ENCODE peak calls at places on chromosomes 7 and 10, in five cellular contexts. One of them, this sample, is unnamed.

GRCh38 chr10:132296671-132297443 is 10.9 kb downstream of the STK32C start:
- DNase-seq in WTC11: no peak
- DNase-seq in A549: no peak
- DNase-seq in heart left ventricle: peak
- DNase-seq in spleen: peak
- DNase-seq in this sample: no peak

GRCh38 chr10:97736902-97737769 is at the start of gene ZFYVE27:
- DNase-seq in WTC11: peak
- DNase-seq in A549: peak
- DNase-seq in heart left ventricle: peak
- DNase-seq in spleen: peak
- DNase-seq in this sample: peak

GRCh38 chr10:97814996-97815395 is 34.6 kb upstream of the GOLGA7B start:
- DNase-seq in WTC11: no peak
- DNase-seq in A549: no peak
- DNase-seq in heart left ventricle: no peak
- DNase-seq in spleen: no peak
- DNase-seq in this sample: no peak

GRCh38 chr7:138324905-138325304 is 135.2 kb upstream of the TRIM24 start:
- DNase-seq in WTC11: no peak
- DNase-seq in A549: no peak
- DNase-seq in heart left ventricle: no peak
- DNase-seq in spleen: no peak
- DNase-seq in this sample: no peak

GRCh38 chr7:74217455-74218342 is 7.9 kb downstream of the LAT2 start:
- DNase-seq in WTC11: no peak
- DNase-seq in A549: no peak
- DNase-seq in heart left ventricle: no peak
- DNase-seq in spleen: peak
- DNase-seq in this sample: no peak

GRCh38 chr10:102801978-102802377 is 35.2 kb downstream of the CYP17A1 start:
- DNase-seq in WTC11: no peak
- DNase-seq in A549: no peak
- DNase-seq in heart left ventricle: no peak
- DNase-seq in spleen: no peak
- DNase-seq in this sample: no peak

GRCh38 chr10:105691811-105692210 is 1050.7 kb downstream of the SORCS3 start:
- DNase-seq in WTC11: peak
- DNase-seq in A549: no peak
- DNase-seq in heart left ventricle: no peak
- DNase-seq in spleen: no peak
- DNase-seq in this sample: peak

GRCh38 chr7:11570922-11571550 is 261.0 kb downstream of the THSD7A start:
- DNase-seq in WTC11: no peak
- DNase-seq in A549: peak
- DNase-seq in heart left ventricle: no peak
- DNase-seq in spleen: no peak
- DNase-seq in this sample: no peak

GRCh38 chr10:121182219-121182618 is 331.1 kb downstream of the WDR11 start:
- DNase-seq in WTC11: no peak
- DNase-seq in A549: no peak
- DNase-seq in heart left ventricle: no peak
- DNase-seq in spleen: no peak
- DNase-seq in this sample: no peak

GRCh38 chr10:116470768-116471415 is 43.2 kb downstream of the PNLIPRP3 start:
- DNase-seq in WTC11: peak
- DNase-seq in A549: peak
- DNase-seq in heart left ventricle: no peak
- DNase-seq in spleen: no peak
- DNase-seq in this sample: peak

GRCh38 chr10:15704581-15704968 is 15.1 kb downstream of the ITGA8 start:
- DNase-seq in WTC11: no peak
- DNase-seq in A549: no peak
- DNase-seq in heart left ventricle: no peak
- DNase-seq in spleen: no peak
- DNase-seq in this sample: no peak

GRCh38 chr10:76114556-76114955 is 683.1 kb downstream of the LRMDA start:
- DNase-seq in WTC11: no peak
- DNase-seq in A549: no peak
- DNase-seq in heart left ventricle: no peak
- DNase-seq in spleen: no peak
- DNase-seq in this sample: no peak

GRCh38 chr7:29808075-29808786 is 1.9 kb downstream of the WIPF3 start:
- DNase-seq in WTC11: no peak
- DNase-seq in A549: no peak
- DNase-seq in heart left ventricle: no peak
- DNase-seq in spleen: no peak
- DNase-seq in this sample: no peak

GRCh38 chr7:92133133-92133736 is 1.0 kb downstream of the CYP51A1 start:
- DNase-seq in WTC11: no peak
- DNase-seq in A549: no peak
- DNase-seq in heart left ventricle: no peak
- DNase-seq in spleen: no peak
- DNase-seq in this sample: no peak

GRCh38 chr7:55191926-55192692 is 173.0 kb upstream of the LANCL2 start:
- DNase-seq in WTC11: no peak
- DNase-seq in A549: no peak
- DNase-seq in heart left ventricle: no peak
- DNase-seq in spleen: no peak
- DNase-seq in this sample: no peak

GRCh38 chr10:103021897-103022286 is 103.8 kb downstream of the CNNM2 start:
- DNase-seq in WTC11: no peak
- DNase-seq in A549: peak
- DNase-seq in heart left ventricle: no peak
- DNase-seq in spleen: no peak
- DNase-seq in this sample: no peak

GRCh38 chr7:89334785-89335184 is 539.2 kb upstream of the TEX47 start:
- DNase-seq in WTC11: no peak
- DNase-seq in A549: no peak
- DNase-seq in heart left ventricle: no peak
- DNase-seq in spleen: no peak
- DNase-seq in this sample: no peak

GRCh38 chr7:137266764-137267163 is 76.8 kb downstream of the PTN start:
- DNase-seq in WTC11: no peak
- DNase-seq in A549: no peak
- DNase-seq in heart left ventricle: no peak
- DNase-seq in spleen: no peak
- DNase-seq in this sample: no peak

GRCh38 chr10:120634629-120635028 is 177.6 kb downstream of the PLPP4 start:
- DNase-seq in WTC11: peak
- DNase-seq in A549: no peak
- DNase-seq in heart left ventricle: no peak
- DNase-seq in spleen: no peak
- DNase-seq in this sample: no peak

GRCh38 chr7:157495177-157495553 is 158.4 kb downstream of the DNAJB6 start:
- DNase-seq in WTC11: no peak
- DNase-seq in A549: no peak
- DNase-seq in heart left ventricle: no peak
- DNase-seq in spleen: no peak
- DNase-seq in this sample: no peak

GRCh38 chr10:13847201-13847631 is 260.5 kb downstream of the PRPF18 start:
- DNase-seq in WTC11: peak
- DNase-seq in A549: no peak
- DNase-seq in heart left ventricle: no peak
- DNase-seq in spleen: no peak
- DNase-seq in this sample: no peak

GRCh38 chr7:23356726-23357125 is 57.6 kb downstream of the MALSU1 start:
- DNase-seq in WTC11: no peak
- DNase-seq in A549: no peak
- DNase-seq in heart left ventricle: no peak
- DNase-seq in spleen: no peak
- DNase-seq in this sample: no peak

GRCh38 chr7:1418505-1419309 is 40.6 kb downstream of the MICALL2 start:
- DNase-seq in WTC11: peak
- DNase-seq in A549: peak
- DNase-seq in heart left ventricle: no peak
- DNase-seq in spleen: no peak
- DNase-seq in this sample: no peak

GRCh38 chr7:131556055-131556911 is at the start of gene PODXL:
- DNase-seq in WTC11: peak
- DNase-seq in A549: peak
- DNase-seq in heart left ventricle: peak
- DNase-seq in spleen: peak
- DNase-seq in this sample: peak

GRCh38 chr7:110001254-110001938 is 1089.5 kb upstream of the LRRN3 start:
- DNase-seq in WTC11: no peak
- DNase-seq in A549: no peak
- DNase-seq in heart left ventricle: no peak
- DNase-seq in spleen: no peak
- DNase-seq in this sample: no peak

GRCh38 chr10:21100871-21101514 is 203.9 kb upstream of the NEBL start:
- DNase-seq in WTC11: no peak
- DNase-seq in A549: no peak
- DNase-seq in heart left ventricle: no peak
- DNase-seq in spleen: no peak
- DNase-seq in this sample: no peak

GRCh38 chr10:122474145-122474739 is 12.9 kb downstream of the HTRA1 start:
- DNase-seq in WTC11: no peak
- DNase-seq in A549: no peak
- DNase-seq in heart left ventricle: peak
- DNase-seq in spleen: no peak
- DNase-seq in this sample: peak

GRCh38 chr7:42104231-42104630 is 132.8 kb downstream of the GLI3 start:
- DNase-seq in WTC11: no peak
- DNase-seq in A549: no peak
- DNase-seq in heart left ventricle: no peak
- DNase-seq in spleen: no peak
- DNase-seq in this sample: no peak

GRCh38 chr7:4739528-4739992 is 35.9 kb upstream of the AP5Z1 start:
- DNase-seq in WTC11: no peak
- DNase-seq in A549: peak
- DNase-seq in heart left ventricle: peak
- DNase-seq in spleen: no peak
- DNase-seq in this sample: no peak

GRCh38 chr7:21949522-21949921 is 3.8 kb upstream of the CDCA7L start:
- DNase-seq in WTC11: no peak
- DNase-seq in A549: no peak
- DNase-seq in heart left ventricle: no peak
- DNase-seq in spleen: no peak
- DNase-seq in this sample: no peak

DNA sequence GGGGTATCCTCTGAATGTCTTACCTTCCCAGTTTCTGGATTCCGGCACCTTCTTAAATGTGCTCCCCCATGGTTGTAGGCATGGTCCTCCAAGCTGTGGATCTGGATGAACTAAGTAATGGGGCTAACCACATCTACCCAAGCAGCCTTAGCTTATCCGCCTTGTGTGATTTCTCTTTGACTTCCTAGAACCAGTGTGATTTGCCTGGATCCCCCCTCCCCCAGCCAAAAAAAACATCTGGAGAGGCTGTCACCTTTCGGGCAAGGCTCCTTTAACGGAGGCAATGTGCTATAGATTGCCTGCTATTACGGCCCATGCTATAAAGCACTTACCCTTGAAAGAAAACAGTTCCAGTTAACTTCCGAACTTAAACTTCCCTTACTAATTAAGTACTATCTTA is 33.9 kb downstream of the C1GALT1 start:
- DNase-seq in WTC11: no peak
- DNase-seq in A549: no peak
- DNase-seq in heart left ventricle: no peak
- DNase-seq in spleen: no peak
- DNase-seq in this sample: no peak
- TF ChIP-seq CTCF in WTC11: no peak
- TF ChIP-seq CTCF in A549: no peak
- TF ChIP-seq CTCF in heart left ventricle: no peak
- TF ChIP-seq CTCF in spleen: no peak
- TF ChIP-seq CTCF in this sample: no peak

DNA sequence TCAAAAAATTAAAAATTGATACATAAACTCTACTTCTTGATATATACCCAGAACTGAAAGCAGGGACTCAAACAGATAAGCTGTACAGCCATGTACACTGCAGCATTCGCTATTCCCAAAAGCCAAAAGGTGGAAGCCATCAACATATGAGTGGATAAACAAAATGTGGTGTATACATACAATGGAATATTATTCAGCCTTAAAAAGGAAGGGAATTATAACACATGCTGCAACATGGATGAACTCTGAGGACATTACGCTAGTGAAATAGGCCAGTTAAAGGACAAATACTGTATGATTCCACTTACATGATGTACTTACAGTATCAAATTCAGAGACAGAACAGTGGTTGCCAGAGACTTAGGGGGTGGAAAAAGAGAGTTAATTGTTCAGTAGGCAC is 8.1 kb downstream of the TMEM209 start:
- DNase-seq in WTC11: no peak
- DNase-seq in A549: no peak
- DNase-seq in heart left ventricle: no peak
- DNase-seq in spleen: no peak
- DNase-seq in this sample: no peak
- TF ChIP-seq CTCF in WTC11: no peak
- TF ChIP-seq CTCF in A549: no peak
- TF ChIP-seq CTCF in heart left ventricle: no peak
- TF ChIP-seq CTCF in spleen: no peak
- TF ChIP-seq CTCF in this sample: no peak

DNA sequence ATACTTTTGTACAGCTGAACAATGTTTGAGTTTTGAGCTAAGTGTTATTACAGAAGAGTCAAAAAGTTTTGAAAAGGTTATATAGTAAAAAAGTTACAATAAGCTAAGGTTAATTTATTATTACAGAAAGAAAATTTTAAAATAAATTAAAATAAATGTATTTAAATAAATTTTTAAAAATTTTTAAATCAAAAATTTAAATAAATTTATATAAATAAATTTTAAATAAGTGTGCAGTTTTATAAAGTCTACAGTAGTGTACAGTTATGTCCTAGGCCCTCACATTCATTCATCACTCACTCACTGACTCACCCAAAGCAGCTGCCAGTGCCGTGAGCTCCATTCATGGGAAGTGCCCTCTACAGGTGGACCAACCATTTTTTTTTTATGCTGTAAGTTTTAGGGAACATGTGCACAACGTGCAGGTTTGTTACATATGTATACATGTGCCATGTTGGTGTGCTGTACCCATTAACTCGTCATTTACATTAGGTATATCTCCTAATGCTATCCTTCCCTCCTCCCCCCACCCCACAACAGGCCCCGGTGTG is 462.9 kb upstream of the ZMIZ1 start:
- DNase-seq in WTC11: no peak
- DNase-seq in A549: peak
- DNase-seq in heart left ventricle: no peak
- DNase-seq in spleen: no peak
- DNase-seq in this sample: no peak
- TF ChIP-seq CTCF in WTC11: no peak
- TF ChIP-seq CTCF in A549: peak
- TF ChIP-seq CTCF in heart left ventricle: no peak
- TF ChIP-seq CTCF in spleen: no peak
- TF ChIP-seq CTCF in this sample: no peak

DNA sequence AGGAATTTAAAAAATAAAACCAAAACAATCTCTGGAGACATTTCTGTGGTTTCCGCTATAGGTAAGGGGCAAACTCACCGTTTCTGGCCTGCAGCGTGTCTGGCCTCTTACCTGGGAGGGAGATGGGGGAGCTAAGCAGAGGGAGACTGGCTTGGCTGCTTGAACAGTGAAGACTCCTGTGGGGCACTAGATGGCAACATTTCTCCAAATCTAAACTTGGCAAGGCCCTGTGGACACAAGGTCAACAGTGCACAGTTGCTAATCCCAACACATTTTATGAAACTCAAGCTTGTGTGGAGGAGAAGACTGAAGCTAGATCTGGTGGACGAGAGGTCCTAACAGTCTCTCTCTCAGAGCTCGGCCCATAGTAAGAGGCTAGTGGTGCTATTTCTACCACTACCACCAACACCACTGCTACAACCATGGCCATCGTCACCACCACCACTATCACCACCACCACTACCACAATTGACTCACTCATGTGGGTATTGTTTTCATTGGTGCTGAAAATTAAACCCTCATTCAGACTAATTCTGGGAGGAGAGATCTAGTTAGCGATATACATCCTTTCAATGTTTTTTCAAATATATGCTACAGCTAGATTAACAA is 28.4 kb upstream of the CDHR3 start:
- DNase-seq in WTC11: peak
- DNase-seq in A549: no peak
- DNase-seq in heart left ventricle: peak
- DNase-seq in spleen: no peak
- DNase-seq in this sample: peak
- TF ChIP-seq CTCF in WTC11: no peak
- TF ChIP-seq CTCF in A549: peak
- TF ChIP-seq CTCF in heart left ventricle: no peak
- TF ChIP-seq CTCF in spleen: peak
- TF ChIP-seq CTCF in this sample: no peak

This sample was measured in endothelial cell.